ENCODE peak calls at places on chromosomes 11 and 22, in nine cellular contexts. Z is effector memory CD4-positive, alpha-beta T cell; I is OCI-LY7; Q is adrenal gland; F is hepatocyte; B is sigmoid colon; P is right lobe of liver; S is astrocyte of the spinal cord; N is CD8-positive, alpha-beta memory T cell. K is an unnamed sample.

GRCh38 chr11:75280770-75281468 is 40.3 kb downstream of the TPBGL start:
- DNase-seq in Z (no peak), I (no peak), Q (no peak), F (no peak), B (peak; percentile 65), P (no peak), S (no peak), N (no peak), K (peak; percentile 33)

GRCh38 chr11:27553186-27553585 is 46.6 kb upstream of the LIN7C start:
- DNase-seq in Z (no peak), I (no peak), Q (no peak), F (no peak), B (no peak), P (no peak), S (no peak), N (no peak), K (no peak)

GRCh38 chr22:29734429-29734828 is 14.6 kb downstream of the CABP7 start:
- DNase-seq in Z (no peak), I (no peak), Q (no peak), F (no peak), B (no peak), P (no peak), S (no peak), N (no peak), K (no peak)

GRCh38 chr22:47168441-47168840 is 406.0 kb downstream of the TBC1D22A start:
- DNase-seq in Z (no peak), I (no peak), Q (peak; percentile 1), F (no peak), B (peak; percentile 40), P (peak; percentile 40), S (no peak), N (no peak), K (peak; percentile 9)

GRCh38 chr11:99693941-99694492 is 673.3 kb downstream of the CNTN5 start:
- DNase-seq in Z (no peak), I (no peak), Q (peak; percentile 23), F (peak; percentile 26), B (no peak), P (no peak), S (peak; percentile 89), N (no peak), K (no peak)

GRCh38 chr11:93518081-93518480 is 25.1 kb downstream of the SMCO4 start:
- DNase-seq in Z (no peak), I (no peak), Q (no peak), F (no peak), B (no peak), P (no peak), S (no peak), N (no peak), K (no peak)

GRCh38 chr22:48758021-48758561 is 1069.6 kb downstream of the BRD1 start:
- DNase-seq in Z (no peak), I (no peak), Q (peak; percentile 7), F (peak; percentile 73), B (peak; percentile 48), P (peak; percentile 35), S (no peak), N (no peak), K (peak; percentile 9)

GRCh38 chr11:11843233-11843632 is 1.5 kb downstream of the USP47 start:
- DNase-seq in Z (no peak), I (peak; percentile 31), Q (peak; percentile 24), F (peak; percentile 56), B (no peak), P (no peak), S (peak; percentile 73), N (peak; percentile 35), K (no peak)

GRCh38 chr11:14386081-14386480 is 27.1 kb upstream of the RRAS2 start:
- DNase-seq in Z (no peak), I (no peak), Q (no peak), F (no peak), B (no peak), P (no peak), S (no peak), N (no peak), K (no peak)

GRCh38 chr11:108967571-108967970 is 302.7 kb downstream of the DDX10 start:
- DNase-seq in Z (no peak), I (no peak), Q (no peak), F (peak; percentile 55), B (peak; percentile 65), P (no peak), S (no peak), N (no peak), K (no peak)

GRCh38 chr11:105244157-105244820 is 104.7 kb upstream of the CARD18 start:
- DNase-seq in Z (no peak), I (no peak), Q (peak; percentile 9), F (peak; percentile 7), B (no peak), P (no peak), S (peak; percentile 90), N (no peak), K (peak; percentile 12)

GRCh38 chr11:2771758-2772466 is 72.1 kb upstream of the KCNQ1OT1 start:
- DNase-seq in Z (no peak), I (no peak), Q (peak; percentile 8), F (no peak), B (peak; percentile 60), P (peak; percentile 38), S (no peak), N (no peak), K (peak; percentile 44)

GRCh38 chr11:123426766-123427165 is 3.3 kb upstream of the GRAMD1B start:
- DNase-seq in Z (no peak), I (no peak), Q (no peak), F (no peak), B (no peak), P (no peak), S (no peak), N (no peak), K (no peak)

GRCh38 chr22:43886231-43886630 is 5.6 kb downstream of the PNPLA5 start:
- DNase-seq in Z (no peak), I (no peak), Q (peak; percentile 2), F (no peak), B (peak; percentile 35), P (no peak), S (no peak), N (no peak), K (peak; percentile 7)

GRCh38 chr11:113114452-113115027 is 153.3 kb downstream of the NCAM1 start:
- DNase-seq in Z (no peak), I (peak; percentile 9), Q (peak; percentile 74), F (peak; percentile 79), B (peak; percentile 71), P (peak; percentile 65), S (peak; percentile 64), N (no peak), K (no peak)

GRCh38 chr11:111018571-111018970 is 227.0 kb upstream of the POU2AF2 start:
- DNase-seq in Z (no peak), I (no peak), Q (no peak), F (no peak), B (no peak), P (no peak), S (peak; percentile 27), N (no peak), K (no peak)

GRCh38 chr22:17906978-17907730 is 117.2 kb downstream of the MICAL3 start:
- DNase-seq in Z (no peak), I (peak; percentile 37), Q (no peak), F (no peak), B (no peak), P (no peak), S (no peak), N (no peak), K (no peak)

GRCh38 chr11:64891880-64892279 is 13.5 kb upstream of the EHD1 start:
- DNase-seq in Z (no peak), I (no peak), Q (no peak), F (no peak), B (no peak), P (peak; percentile 49), S (no peak), N (no peak), K (no peak)

GRCh38 chr11:8331767-8332166 is 68.1 kb upstream of the LMO1 start:
- DNase-seq in Z (no peak), I (no peak), Q (peak; percentile 54), F (no peak), B (no peak), P (peak; percentile 49), S (peak; percentile 38), N (no peak), K (no peak)

GRCh38 chr22:49954354-49954753 is 6.2 kb upstream of the PIM3 start:
- DNase-seq in Z (no peak), I (no peak), Q (no peak), F (no peak), B (no peak), P (peak; percentile 89), S (no peak), N (no peak), K (no peak)

DNA sequence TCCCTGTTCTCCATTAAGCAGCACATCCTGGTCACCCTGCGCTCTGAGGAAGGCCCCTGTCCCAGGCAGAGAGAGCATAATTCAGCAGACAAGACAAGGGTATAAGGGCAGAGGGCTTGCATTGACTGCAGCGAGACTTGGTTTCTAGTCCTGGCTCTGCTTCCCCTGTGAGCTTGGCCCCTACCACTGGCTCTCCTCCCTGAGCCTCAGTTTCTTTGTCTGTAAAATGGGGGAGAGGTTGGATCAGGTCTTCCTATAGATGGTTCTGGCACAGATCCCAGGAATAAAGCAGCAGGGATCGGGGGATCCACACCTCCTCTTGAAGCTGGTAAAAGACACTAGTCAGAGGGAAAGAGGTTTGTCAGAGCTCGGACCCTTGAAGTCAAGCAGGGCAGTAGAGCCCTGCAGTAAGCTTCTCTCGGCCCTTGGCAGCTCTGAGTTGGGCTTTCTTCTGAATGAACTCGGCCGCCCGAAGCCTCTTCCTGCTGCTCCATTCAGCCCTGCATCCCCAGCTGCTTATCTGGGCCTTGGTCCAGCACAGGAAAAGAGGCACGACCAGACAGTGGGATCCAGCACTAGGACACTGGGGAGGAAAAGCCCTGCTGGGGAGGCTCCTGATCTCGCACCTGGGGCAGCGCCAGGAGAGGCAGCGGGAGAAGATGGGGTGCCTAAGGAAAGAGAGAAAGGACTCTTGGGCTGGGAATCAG is 2.1 kb downstream of the CREB3L1 start:
- DNase-seq in Z (no peak), I (no peak), Q (peak; percentile 61), F (peak; percentile 41), B (peak; percentile 91), P (no peak), S (peak; percentile 79), N (no peak), K (peak; percentile 72)
- H3K4me3 ChIP-seq in Z (no peak overlapping the region), I (no peak overlapping the region), Q (no peak overlapping the region), F (peak overlapping the region; percentile 83), B (no peak overlapping the region), P (no peak overlapping the region), S (peak overlapping the region; percentile 98), N (no peak overlapping the region), K (no peak overlapping the region)

GRCh38 chr22:41041532-41041931 is 50.9 kb upstream of the EP300 start:
- DNase-seq in Z (no peak), I (no peak), Q (no peak), F (no peak), B (no peak), P (no peak), S (no peak), N (no peak), K (no peak)
- H3K4me3 ChIP-seq in Z (no peak overlapping the region), I (no peak overlapping the region), Q (no peak overlapping the region), F (no peak overlapping the region), B (no peak overlapping the region), P (no peak overlapping the region), S (no peak overlapping the region), N (no peak overlapping the region), K (no peak overlapping the region)

GRCh38 chr11:17350455-17351170 is 987 bp upstream of the NCR3LG1 start:
- DNase-seq in Z (no peak), I (no peak), Q (no peak), F (no peak), B (no peak), P (no peak), S (no peak), N (no peak), K (no peak)
- H3K4me3 ChIP-seq in Z (no peak overlapping the region), I (no peak overlapping the region), Q (no peak overlapping the region), F (no peak overlapping the region), B (no peak overlapping the region), P (no peak overlapping the region), S (no peak overlapping the region), N (no peak overlapping the region), K (no peak overlapping the region)

GRCh38 chr11:18790820-18791174 is 801 bp downstream of the PTPN5 start:
- DNase-seq in Z (no peak), I (no peak), Q (no peak), F (no peak), B (no peak), P (no peak), S (no peak), N (no peak), K (no peak)
- H3K4me3 ChIP-seq in Z (no peak overlapping the region), I (no peak overlapping the region), Q (no peak overlapping the region), F (no peak overlapping the region), B (no peak overlapping the region), P (no peak overlapping the region), S (no peak overlapping the region), N (no peak overlapping the region), K (no peak overlapping the region)

K was measured in mucosa of descending colon.